ENCODE peak calls at places on chromosomes 16 and 17, in ten cellular contexts. One of them, this sample, is unnamed.

GRCh38 chr17:83005639-83006038 is 73.8 kb upstream of the METRNL start:
- DNase-seq in GM23338: no peak
- DNase-seq in Peyer's patch: no peak
- DNase-seq in gastrocnemius medialis: no peak
- DNase-seq in right lobe of liver: no peak
- DNase-seq in suprapubic skin: no peak
- DNase-seq in A549: no peak
- DNase-seq in PC-3: no peak
- DNase-seq in kidney: no peak
- DNase-seq in heart left ventricle: no peak
- DNase-seq in this sample: no peak

GRCh38 chr16:79316004-79316458 is 284.5 kb downstream of the MAF start:
- DNase-seq in GM23338: no peak
- DNase-seq in Peyer's patch: no peak
- DNase-seq in gastrocnemius medialis: no peak
- DNase-seq in right lobe of liver: no peak
- DNase-seq in suprapubic skin: no peak
- DNase-seq in A549: no peak
- DNase-seq in PC-3: no peak
- DNase-seq in kidney: no peak
- DNase-seq in heart left ventricle: no peak
- DNase-seq in this sample: no peak

GRCh38 chr16:85319208-85319983 is 207.1 kb upstream of the CIBAR2 start:
- DNase-seq in GM23338: no peak
- DNase-seq in Peyer's patch: no peak
- DNase-seq in gastrocnemius medialis: no peak
- DNase-seq in right lobe of liver: no peak
- DNase-seq in suprapubic skin: no peak
- DNase-seq in A549: no peak
- DNase-seq in PC-3: no peak
- DNase-seq in kidney: no peak
- DNase-seq in heart left ventricle: no peak
- DNase-seq in this sample: no peak

GRCh38 chr16:86733526-86734254 is 155.3 kb downstream of the FOXL1 start:
- DNase-seq in GM23338: peak
- DNase-seq in Peyer's patch: no peak
- DNase-seq in gastrocnemius medialis: no peak
- DNase-seq in right lobe of liver: no peak
- DNase-seq in suprapubic skin: no peak
- DNase-seq in A549: no peak
- DNase-seq in PC-3: no peak
- DNase-seq in kidney: no peak
- DNase-seq in heart left ventricle: no peak
- DNase-seq in this sample: no peak

GRCh38 chr16:81137754-81138153 is 41.6 kb upstream of the GCSH start:
- DNase-seq in GM23338: no peak
- DNase-seq in Peyer's patch: no peak
- DNase-seq in gastrocnemius medialis: no peak
- DNase-seq in right lobe of liver: no peak
- DNase-seq in suprapubic skin: no peak
- DNase-seq in A549: no peak
- DNase-seq in PC-3: no peak
- DNase-seq in kidney: no peak
- DNase-seq in heart left ventricle: no peak
- DNase-seq in this sample: no peak

GRCh38 chr16:89360760-89361435 is 129.5 kb downstream of the ANKRD11 start:
- DNase-seq in GM23338: no peak
- DNase-seq in Peyer's patch: peak
- DNase-seq in gastrocnemius medialis: no peak
- DNase-seq in right lobe of liver: peak
- DNase-seq in suprapubic skin: no peak
- DNase-seq in A549: no peak
- DNase-seq in PC-3: no peak
- DNase-seq in kidney: peak
- DNase-seq in heart left ventricle: no peak
- DNase-seq in this sample: no peak

GRCh38 chr17:39782481-39782880 is 44.7 kb downstream of the GRB7 start:
- DNase-seq in GM23338: no peak
- DNase-seq in Peyer's patch: no peak
- DNase-seq in gastrocnemius medialis: no peak
- DNase-seq in right lobe of liver: no peak
- DNase-seq in suprapubic skin: no peak
- DNase-seq in A549: no peak
- DNase-seq in PC-3: peak
- DNase-seq in kidney: no peak
- DNase-seq in heart left ventricle: no peak
- DNase-seq in this sample: no peak

GRCh38 chr17:65100316-65101140 is 36.6 kb upstream of the RGS9 start:
- DNase-seq in GM23338: peak
- DNase-seq in Peyer's patch: peak
- DNase-seq in gastrocnemius medialis: peak
- DNase-seq in right lobe of liver: peak
- DNase-seq in suprapubic skin: peak
- DNase-seq in A549: peak
- DNase-seq in PC-3: peak
- DNase-seq in kidney: peak
- DNase-seq in heart left ventricle: peak
- DNase-seq in this sample: peak

GRCh38 chr17:67818110-67819002 is 6.9 kb upstream of the BPTF start:
- DNase-seq in GM23338: no peak
- DNase-seq in Peyer's patch: peak
- DNase-seq in gastrocnemius medialis: no peak
- DNase-seq in right lobe of liver: no peak
- DNase-seq in suprapubic skin: peak
- DNase-seq in A549: no peak
- DNase-seq in PC-3: peak
- DNase-seq in kidney: no peak
- DNase-seq in heart left ventricle: no peak
- DNase-seq in this sample: no peak

GRCh38 chr17:76968707-76969597 is 100.7 kb downstream of the MGAT5B start:
- DNase-seq in GM23338: peak
- DNase-seq in Peyer's patch: peak
- DNase-seq in gastrocnemius medialis: no peak
- DNase-seq in right lobe of liver: no peak
- DNase-seq in suprapubic skin: no peak
- DNase-seq in A549: no peak
- DNase-seq in PC-3: peak
- DNase-seq in kidney: peak
- DNase-seq in heart left ventricle: no peak
- DNase-seq in this sample: no peak

GRCh38 chr16:28927815-28928214 is 2.8 kb upstream of the RABEP2 start:
- DNase-seq in GM23338: no peak
- DNase-seq in Peyer's patch: no peak
- DNase-seq in gastrocnemius medialis: no peak
- DNase-seq in right lobe of liver: no peak
- DNase-seq in suprapubic skin: no peak
- DNase-seq in A549: no peak
- DNase-seq in PC-3: no peak
- DNase-seq in kidney: no peak
- DNase-seq in heart left ventricle: no peak
- DNase-seq in this sample: no peak

GRCh38 chr16:79282806-79283205 is 317.7 kb downstream of the MAF start:
- DNase-seq in GM23338: no peak
- DNase-seq in Peyer's patch: no peak
- DNase-seq in gastrocnemius medialis: no peak
- DNase-seq in right lobe of liver: no peak
- DNase-seq in suprapubic skin: no peak
- DNase-seq in A549: no peak
- DNase-seq in PC-3: no peak
- DNase-seq in kidney: no peak
- DNase-seq in heart left ventricle: no peak
- DNase-seq in this sample: no peak

GRCh38 chr16:35255816-35256215 is 1796.4 kb downstream of the TP53TG3F start:
- DNase-seq in GM23338: no peak
- DNase-seq in Peyer's patch: no peak
- DNase-seq in gastrocnemius medialis: no peak
- DNase-seq in right lobe of liver: no peak
- DNase-seq in suprapubic skin: no peak
- DNase-seq in A549: no peak
- DNase-seq in PC-3: no peak
- DNase-seq in kidney: no peak
- DNase-seq in heart left ventricle: no peak
- DNase-seq in this sample: no peak

GRCh38 chr17:67800495-67800928 is 24.8 kb upstream of the BPTF start:
- DNase-seq in GM23338: peak
- DNase-seq in Peyer's patch: peak
- DNase-seq in gastrocnemius medialis: peak
- DNase-seq in right lobe of liver: peak
- DNase-seq in suprapubic skin: peak
- DNase-seq in A549: peak
- DNase-seq in PC-3: peak
- DNase-seq in kidney: peak
- DNase-seq in heart left ventricle: peak
- DNase-seq in this sample: peak

GRCh38 chr16:81923296-81923695 is 88.0 kb downstream of the SDR42E1 start:
- DNase-seq in GM23338: no peak
- DNase-seq in Peyer's patch: no peak
- DNase-seq in gastrocnemius medialis: no peak
- DNase-seq in right lobe of liver: no peak
- DNase-seq in suprapubic skin: peak
- DNase-seq in A549: no peak
- DNase-seq in PC-3: no peak
- DNase-seq in kidney: no peak
- DNase-seq in heart left ventricle: no peak
- DNase-seq in this sample: no peak

GRCh38 chr16:79307214-79307613 is 293.3 kb downstream of the MAF start:
- DNase-seq in GM23338: no peak
- DNase-seq in Peyer's patch: no peak
- DNase-seq in gastrocnemius medialis: peak
- DNase-seq in right lobe of liver: peak
- DNase-seq in suprapubic skin: no peak
- DNase-seq in A549: no peak
- DNase-seq in PC-3: no peak
- DNase-seq in kidney: peak
- DNase-seq in heart left ventricle: peak
- DNase-seq in this sample: no peak

GRCh38 chr16:24071990-24072389 is 184.1 kb upstream of the CACNG3 start:
- DNase-seq in GM23338: no peak
- DNase-seq in Peyer's patch: no peak
- DNase-seq in gastrocnemius medialis: no peak
- DNase-seq in right lobe of liver: no peak
- DNase-seq in suprapubic skin: no peak
- DNase-seq in A549: no peak
- DNase-seq in PC-3: no peak
- DNase-seq in kidney: no peak
- DNase-seq in heart left ventricle: no peak
- DNase-seq in this sample: no peak

GRCh38 chr16:57757326-57757786 is 21.8 kb downstream of the KATNB1 start:
- DNase-seq in GM23338: peak
- DNase-seq in Peyer's patch: peak
- DNase-seq in gastrocnemius medialis: peak
- DNase-seq in right lobe of liver: peak
- DNase-seq in suprapubic skin: peak
- DNase-seq in A549: peak
- DNase-seq in PC-3: peak
- DNase-seq in kidney: peak
- DNase-seq in heart left ventricle: peak
- DNase-seq in this sample: peak
- H3K27ac ChIP-seq in GM23338: no peak
- H3K27ac ChIP-seq in Peyer's patch: no peak
- H3K27ac ChIP-seq in gastrocnemius medialis: peak
- H3K27ac ChIP-seq in right lobe of liver: no peak
- H3K27ac ChIP-seq in suprapubic skin: no peak
- H3K27ac ChIP-seq in A549: peak
- H3K27ac ChIP-seq in PC-3: no peak
- H3K27ac ChIP-seq in kidney: peak
- H3K27ac ChIP-seq in heart left ventricle: peak
- H3K27ac ChIP-seq in this sample: no peak

DNA sequence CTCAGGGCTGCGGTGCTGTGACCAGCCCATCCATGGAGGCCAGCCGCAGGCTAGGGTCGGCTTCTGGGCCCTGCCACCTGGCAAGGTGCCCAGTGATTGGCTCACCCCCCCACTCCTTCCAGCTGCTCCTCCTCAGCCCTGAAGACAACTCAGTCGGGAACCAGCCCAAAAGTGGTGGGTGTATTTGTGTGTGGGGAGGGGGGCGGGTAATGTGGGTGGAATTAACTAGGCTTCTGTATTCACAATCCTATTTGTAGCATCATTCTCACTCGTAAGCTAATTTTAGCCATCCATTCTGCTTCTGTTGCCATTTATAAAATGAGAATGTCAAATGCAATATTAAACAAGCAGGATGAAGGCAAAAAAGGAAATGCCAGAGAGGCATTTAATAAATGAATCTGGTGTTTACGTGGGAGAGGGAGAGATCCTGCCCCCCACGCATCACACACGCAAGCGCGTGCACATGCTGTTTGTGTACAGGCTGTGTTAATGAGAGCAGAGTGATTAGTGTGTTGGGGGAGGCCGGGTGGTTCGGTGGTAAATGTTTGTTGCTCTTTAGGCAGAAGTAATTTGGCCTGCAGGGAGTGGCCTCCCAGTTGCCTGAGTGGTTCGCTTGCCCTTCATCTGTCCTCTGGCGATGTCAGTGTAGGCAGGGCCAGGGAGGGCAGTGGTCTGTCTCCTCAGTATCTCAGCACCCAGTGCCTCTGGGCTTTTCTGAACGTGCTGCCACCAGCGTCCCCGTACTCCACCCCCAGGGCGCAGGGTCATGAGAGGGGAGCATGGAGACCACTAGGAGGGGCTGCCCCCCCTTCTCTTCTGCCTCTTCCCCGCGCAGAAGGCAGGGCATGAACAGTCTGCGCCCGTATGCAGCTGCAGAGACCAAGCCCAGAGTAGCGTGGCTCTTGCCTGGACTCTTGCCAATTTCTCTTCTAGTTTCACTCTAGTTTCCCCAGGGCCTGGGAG is 140.0 kb downstream of the CCDC182 start:
- DNase-seq in GM23338: peak
- DNase-seq in Peyer's patch: peak
- DNase-seq in gastrocnemius medialis: peak
- DNase-seq in right lobe of liver: no peak
- DNase-seq in suprapubic skin: peak
- DNase-seq in A549: no peak
- DNase-seq in PC-3: no peak
- DNase-seq in kidney: peak
- DNase-seq in heart left ventricle: peak
- DNase-seq in this sample: no peak
- H3K4me3 ChIP-seq in GM23338: no peak
- H3K4me3 ChIP-seq in Peyer's patch: no peak
- H3K4me3 ChIP-seq in gastrocnemius medialis: no peak
- H3K4me3 ChIP-seq in right lobe of liver: no peak
- H3K4me3 ChIP-seq in suprapubic skin: peak
- H3K4me3 ChIP-seq in A549: no peak
- H3K4me3 ChIP-seq in PC-3: no peak
- H3K4me3 ChIP-seq in kidney: no peak
- H3K4me3 ChIP-seq in heart left ventricle: no peak
- H3K4me3 ChIP-seq in this sample: peak

GRCh38 chr17:7651959-7652658 is 1.4 kb downstream of the ATP1B2 start:
- DNase-seq in GM23338: peak
- DNase-seq in Peyer's patch: no peak
- DNase-seq in gastrocnemius medialis: no peak
- DNase-seq in right lobe of liver: no peak
- DNase-seq in suprapubic skin: no peak
- DNase-seq in A549: no peak
- DNase-seq in PC-3: no peak
- DNase-seq in kidney: no peak
- DNase-seq in heart left ventricle: no peak
- DNase-seq in this sample: no peak
- H3K27ac ChIP-seq in GM23338: no peak
- H3K27ac ChIP-seq in Peyer's patch: peak
- H3K27ac ChIP-seq in gastrocnemius medialis: peak
- H3K27ac ChIP-seq in right lobe of liver: no peak
- H3K27ac ChIP-seq in suprapubic skin: no peak
- H3K27ac ChIP-seq in A549: no peak
- H3K27ac ChIP-seq in PC-3: no peak
- H3K27ac ChIP-seq in kidney: no peak
- H3K27ac ChIP-seq in heart left ventricle: no peak
- H3K27ac ChIP-seq in this sample: peak

GRCh38 chr17:50205931-50206505 is 4.6 kb upstream of the COL1A1 start:
- DNase-seq in GM23338: no peak
- DNase-seq in Peyer's patch: no peak
- DNase-seq in gastrocnemius medialis: no peak
- DNase-seq in right lobe of liver: no peak
- DNase-seq in suprapubic skin: no peak
- DNase-seq in A549: no peak
- DNase-seq in PC-3: no peak
- DNase-seq in kidney: peak
- DNase-seq in heart left ventricle: peak
- DNase-seq in this sample: no peak
- H3K4me3 ChIP-seq in GM23338: no peak
- H3K4me3 ChIP-seq in Peyer's patch: no peak
- H3K4me3 ChIP-seq in gastrocnemius medialis: no peak
- H3K4me3 ChIP-seq in right lobe of liver: no peak
- H3K4me3 ChIP-seq in suprapubic skin: no peak
- H3K4me3 ChIP-seq in A549: no peak
- H3K4me3 ChIP-seq in PC-3: no peak
- H3K4me3 ChIP-seq in kidney: no peak
- H3K4me3 ChIP-seq in heart left ventricle: no peak
- H3K4me3 ChIP-seq in this sample: no peak